ENCODE peak calls at places on chromosome 14, in eight cellular contexts. One of them, this sample, is unnamed. For H3K4me1, the result is how much of the 10 kb centered on the place peaks cover.

GRCh38 chr14:36524874-36525745 is 5.1 kb upstream of the NKX2-1 start:
- DNase-seq in left ventricle myocardium inferior: no peak
- DNase-seq in hepatocyte: peak
- DNase-seq in lung: peak
- DNase-seq in adrenal gland: no peak
- DNase-seq in astrocyte: no peak
- DNase-seq in CD4-positive, CD25-positive, alpha-beta regulatory T cell: no peak
- DNase-seq in neural progenitor cell: peak
- DNase-seq in this sample: no peak

GRCh38 chr14:68637106-68638021 is 155.5 kb downstream of the ZFP36L1 start:
- DNase-seq in left ventricle myocardium inferior: peak
- DNase-seq in hepatocyte: no peak
- DNase-seq in lung: no peak
- DNase-seq in adrenal gland: peak
- DNase-seq in astrocyte: peak
- DNase-seq in CD4-positive, CD25-positive, alpha-beta regulatory T cell: no peak
- DNase-seq in neural progenitor cell: no peak
- DNase-seq in this sample: peak

GRCh38 chr14:96626916-96627315 is 124.7 kb downstream of the PAPOLA start:
- DNase-seq in left ventricle myocardium inferior: no peak
- DNase-seq in hepatocyte: no peak
- DNase-seq in lung: no peak
- DNase-seq in adrenal gland: no peak
- DNase-seq in astrocyte: no peak
- DNase-seq in CD4-positive, CD25-positive, alpha-beta regulatory T cell: no peak
- DNase-seq in neural progenitor cell: no peak
- DNase-seq in this sample: no peak

GRCh38 chr14:22131749-22132476 is 457.1 kb downstream of the DAD1 start:
- DNase-seq in left ventricle myocardium inferior: no peak
- DNase-seq in hepatocyte: no peak
- DNase-seq in lung: no peak
- DNase-seq in adrenal gland: no peak
- DNase-seq in astrocyte: no peak
- DNase-seq in CD4-positive, CD25-positive, alpha-beta regulatory T cell: no peak
- DNase-seq in neural progenitor cell: peak
- DNase-seq in this sample: no peak

GRCh38 chr14:104437703-104438102 is 141.9 kb upstream of the C14orf180 start:
- DNase-seq in left ventricle myocardium inferior: no peak
- DNase-seq in hepatocyte: no peak
- DNase-seq in lung: peak
- DNase-seq in adrenal gland: no peak
- DNase-seq in astrocyte: no peak
- DNase-seq in CD4-positive, CD25-positive, alpha-beta regulatory T cell: no peak
- DNase-seq in neural progenitor cell: no peak
- DNase-seq in this sample: no peak

GRCh38 chr14:69281450-69282169 is 21.7 kb downstream of the GALNT16 start:
- DNase-seq in left ventricle myocardium inferior: peak
- DNase-seq in hepatocyte: no peak
- DNase-seq in lung: no peak
- DNase-seq in adrenal gland: no peak
- DNase-seq in astrocyte: no peak
- DNase-seq in CD4-positive, CD25-positive, alpha-beta regulatory T cell: no peak
- DNase-seq in neural progenitor cell: no peak
- DNase-seq in this sample: no peak

GRCh38 chr14:54589076-54589475 is 22.1 kb downstream of the SAMD4A start:
- DNase-seq in left ventricle myocardium inferior: no peak
- DNase-seq in hepatocyte: no peak
- DNase-seq in lung: no peak
- DNase-seq in adrenal gland: no peak
- DNase-seq in astrocyte: no peak
- DNase-seq in CD4-positive, CD25-positive, alpha-beta regulatory T cell: no peak
- DNase-seq in neural progenitor cell: no peak
- DNase-seq in this sample: no peak

GRCh38 chr14:20555845-20556244 is 5.0 kb downstream of the RNASE9 start:
- DNase-seq in left ventricle myocardium inferior: no peak
- DNase-seq in hepatocyte: no peak
- DNase-seq in lung: no peak
- DNase-seq in adrenal gland: no peak
- DNase-seq in astrocyte: no peak
- DNase-seq in CD4-positive, CD25-positive, alpha-beta regulatory T cell: no peak
- DNase-seq in neural progenitor cell: no peak
- DNase-seq in this sample: no peak

GRCh38 chr14:23068792-23069412 is 11.6 kb upstream of the CDH24 start:
- DNase-seq in left ventricle myocardium inferior: peak
- DNase-seq in hepatocyte: peak
- DNase-seq in lung: peak
- DNase-seq in adrenal gland: peak
- DNase-seq in astrocyte: peak
- DNase-seq in CD4-positive, CD25-positive, alpha-beta regulatory T cell: peak
- DNase-seq in neural progenitor cell: peak
- DNase-seq in this sample: peak

GRCh38 chr14:37864861-37865718 is 269.7 kb downstream of the TTC6 start:
- DNase-seq in left ventricle myocardium inferior: no peak
- DNase-seq in hepatocyte: peak
- DNase-seq in lung: no peak
- DNase-seq in adrenal gland: no peak
- DNase-seq in astrocyte: peak
- DNase-seq in CD4-positive, CD25-positive, alpha-beta regulatory T cell: no peak
- DNase-seq in neural progenitor cell: no peak
- DNase-seq in this sample: no peak

GRCh38 chr14:102824832-102825231 is 47.6 kb downstream of the TRAF3 start:
- DNase-seq in left ventricle myocardium inferior: peak
- DNase-seq in hepatocyte: peak
- DNase-seq in lung: no peak
- DNase-seq in adrenal gland: no peak
- DNase-seq in astrocyte: peak
- DNase-seq in CD4-positive, CD25-positive, alpha-beta regulatory T cell: no peak
- DNase-seq in neural progenitor cell: no peak
- DNase-seq in this sample: no peak

GRCh38 chr14:91367173-91368171 is 50.1 kb downstream of the CCDC88C start:
- DNase-seq in left ventricle myocardium inferior: no peak
- DNase-seq in hepatocyte: peak
- DNase-seq in lung: peak
- DNase-seq in adrenal gland: no peak
- DNase-seq in astrocyte: peak
- DNase-seq in CD4-positive, CD25-positive, alpha-beta regulatory T cell: peak
- DNase-seq in neural progenitor cell: no peak
- DNase-seq in this sample: no peak

GRCh38 chr14:51369814-51370213 is 129.8 kb downstream of the TMX1 start:
- DNase-seq in left ventricle myocardium inferior: no peak
- DNase-seq in hepatocyte: no peak
- DNase-seq in lung: no peak
- DNase-seq in adrenal gland: no peak
- DNase-seq in astrocyte: no peak
- DNase-seq in CD4-positive, CD25-positive, alpha-beta regulatory T cell: no peak
- DNase-seq in neural progenitor cell: no peak
- DNase-seq in this sample: no peak

GRCh38 chr14:68403191-68403781 is 389.6 kb downstream of the ZFP36L1 start:
- DNase-seq in left ventricle myocardium inferior: no peak
- DNase-seq in hepatocyte: no peak
- DNase-seq in lung: no peak
- DNase-seq in adrenal gland: no peak
- DNase-seq in astrocyte: peak
- DNase-seq in CD4-positive, CD25-positive, alpha-beta regulatory T cell: no peak
- DNase-seq in neural progenitor cell: no peak
- DNase-seq in this sample: no peak

GRCh38 chr14:35140718-35141581 is 18.6 kb downstream of the PRORP start:
- DNase-seq in left ventricle myocardium inferior: no peak
- DNase-seq in hepatocyte: no peak
- DNase-seq in lung: no peak
- DNase-seq in adrenal gland: no peak
- DNase-seq in astrocyte: no peak
- DNase-seq in CD4-positive, CD25-positive, alpha-beta regulatory T cell: no peak
- DNase-seq in neural progenitor cell: no peak
- DNase-seq in this sample: no peak

GRCh38 chr14:98798099-98798498 is 473.9 kb downstream of the BCL11B start:
- DNase-seq in left ventricle myocardium inferior: no peak
- DNase-seq in hepatocyte: peak
- DNase-seq in lung: no peak
- DNase-seq in adrenal gland: no peak
- DNase-seq in astrocyte: no peak
- DNase-seq in CD4-positive, CD25-positive, alpha-beta regulatory T cell: no peak
- DNase-seq in neural progenitor cell: no peak
- DNase-seq in this sample: no peak

GRCh38 chr14:57725399-57726077 is 140.4 kb downstream of the SLC35F4 start:
- DNase-seq in left ventricle myocardium inferior: no peak
- DNase-seq in hepatocyte: peak
- DNase-seq in lung: no peak
- DNase-seq in adrenal gland: no peak
- DNase-seq in astrocyte: peak
- DNase-seq in CD4-positive, CD25-positive, alpha-beta regulatory T cell: no peak
- DNase-seq in neural progenitor cell: no peak
- DNase-seq in this sample: no peak

GRCh38 chr14:104366931-104367810 is 212.4 kb upstream of the C14orf180 start:
- DNase-seq in left ventricle myocardium inferior: no peak
- DNase-seq in hepatocyte: no peak
- DNase-seq in lung: no peak
- DNase-seq in adrenal gland: no peak
- DNase-seq in astrocyte: no peak
- DNase-seq in CD4-positive, CD25-positive, alpha-beta regulatory T cell: no peak
- DNase-seq in neural progenitor cell: no peak
- DNase-seq in this sample: no peak

GRCh38 chr14:21768116-21768874 is 94.7 kb upstream of the OR4E1 start:
- DNase-seq in left ventricle myocardium inferior: no peak
- DNase-seq in hepatocyte: peak
- DNase-seq in lung: no peak
- DNase-seq in adrenal gland: no peak
- DNase-seq in astrocyte: no peak
- DNase-seq in CD4-positive, CD25-positive, alpha-beta regulatory T cell: peak
- DNase-seq in neural progenitor cell: peak
- DNase-seq in this sample: no peak

GRCh38 chr14:34749408-34749807 is 35.0 kb upstream of the CFL2 start:
- DNase-seq in left ventricle myocardium inferior: no peak
- DNase-seq in hepatocyte: no peak
- DNase-seq in lung: no peak
- DNase-seq in adrenal gland: no peak
- DNase-seq in astrocyte: no peak
- DNase-seq in CD4-positive, CD25-positive, alpha-beta regulatory T cell: no peak
- DNase-seq in neural progenitor cell: no peak
- DNase-seq in this sample: no peak

GRCh38 chr14:95180966-95181733 is 23.8 kb upstream of the DICER1 start:
- DNase-seq in left ventricle myocardium inferior: no peak
- DNase-seq in hepatocyte: no peak
- DNase-seq in lung: no peak
- DNase-seq in adrenal gland: no peak
- DNase-seq in astrocyte: no peak
- DNase-seq in CD4-positive, CD25-positive, alpha-beta regulatory T cell: no peak
- DNase-seq in neural progenitor cell: no peak
- DNase-seq in this sample: no peak

GRCh38 chr14:29240046-29240445 is 473.5 kb downstream of the FOXG1 start:
- DNase-seq in left ventricle myocardium inferior: no peak
- DNase-seq in hepatocyte: no peak
- DNase-seq in lung: no peak
- DNase-seq in adrenal gland: no peak
- DNase-seq in astrocyte: peak
- DNase-seq in CD4-positive, CD25-positive, alpha-beta regulatory T cell: no peak
- DNase-seq in neural progenitor cell: no peak
- DNase-seq in this sample: no peak

DNA sequence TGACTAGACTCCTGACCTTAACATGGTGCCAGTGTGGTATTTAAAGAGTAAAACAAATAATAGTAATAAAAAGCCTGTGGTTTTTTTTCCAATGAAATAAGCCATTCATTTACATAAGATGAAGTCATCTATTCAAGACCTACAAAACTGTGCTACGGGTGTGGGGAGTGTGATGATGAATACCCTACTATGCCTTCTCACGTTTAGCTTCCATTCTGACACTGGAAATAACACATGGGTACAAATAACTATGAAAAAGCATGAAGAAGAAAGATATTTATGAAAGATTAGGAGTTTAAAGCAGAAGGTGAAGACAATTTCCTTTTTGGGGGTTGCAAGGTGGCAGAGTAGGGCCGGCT is 32.0 kb downstream of the EFCAB11 start:
- DNase-seq in left ventricle myocardium inferior: no peak
- DNase-seq in hepatocyte: no peak
- DNase-seq in lung: no peak
- DNase-seq in adrenal gland: no peak
- DNase-seq in astrocyte: no peak
- DNase-seq in CD4-positive, CD25-positive, alpha-beta regulatory T cell: no peak
- DNase-seq in neural progenitor cell: no peak
- DNase-seq in this sample: no peak
- H3K4me3 ChIP-seq in left ventricle myocardium inferior: no peak
- H3K4me3 ChIP-seq in hepatocyte: no peak
- H3K4me3 ChIP-seq in lung: no peak
- H3K4me3 ChIP-seq in adrenal gland: no peak
- H3K4me3 ChIP-seq in astrocyte: no peak
- H3K4me3 ChIP-seq in CD4-positive, CD25-positive, alpha-beta regulatory T cell: no peak
- H3K4me3 ChIP-seq in neural progenitor cell: no peak
- H3K4me3 ChIP-seq in this sample: no peak

DNA sequence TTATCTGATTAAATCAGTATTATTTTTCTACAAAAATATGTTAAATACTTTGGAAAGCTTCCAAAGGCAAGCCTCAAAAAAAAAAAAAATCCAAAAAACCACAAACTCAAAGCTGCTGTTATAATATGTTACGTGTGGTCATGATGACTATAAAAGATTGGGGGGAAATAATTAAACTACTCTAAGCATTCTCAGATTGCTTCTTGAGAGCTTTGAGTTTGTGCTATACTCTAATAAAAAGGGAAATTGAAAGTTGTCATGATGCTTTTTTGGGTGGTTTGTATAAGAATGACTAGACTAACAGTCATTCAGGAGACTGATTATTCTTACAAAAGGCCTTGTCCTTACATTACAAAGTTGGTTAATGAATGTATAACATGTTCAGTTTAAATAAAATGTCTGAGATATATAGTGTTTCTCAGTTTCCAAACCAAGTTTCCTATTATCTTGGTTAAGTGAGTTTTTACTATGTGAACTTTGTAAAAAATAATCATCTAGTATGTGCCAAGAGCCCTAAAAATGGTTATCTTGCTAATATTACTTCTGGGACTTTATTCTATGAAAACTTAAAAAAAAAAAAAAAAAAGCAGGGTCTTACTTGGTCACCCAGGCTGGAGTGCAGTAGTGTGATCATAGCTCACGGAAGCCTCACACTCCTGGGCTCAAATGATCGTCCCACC is 459.8 kb upstream of the RGS6 start:
- DNase-seq in left ventricle myocardium inferior: no peak
- DNase-seq in hepatocyte: no peak
- DNase-seq in lung: no peak
- DNase-seq in adrenal gland: no peak
- DNase-seq in astrocyte: peak
- DNase-seq in CD4-positive, CD25-positive, alpha-beta regulatory T cell: no peak
- DNase-seq in neural progenitor cell: no peak
- DNase-seq in this sample: no peak
- H3K27ac ChIP-seq in left ventricle myocardium inferior: no peak
- H3K27ac ChIP-seq in hepatocyte: no peak
- H3K27ac ChIP-seq in lung: no peak
- H3K27ac ChIP-seq in adrenal gland: no peak
- H3K27ac ChIP-seq in astrocyte: no peak
- H3K27ac ChIP-seq in CD4-positive, CD25-positive, alpha-beta regulatory T cell: no peak
- H3K27ac ChIP-seq in neural progenitor cell: no peak
- H3K27ac ChIP-seq in this sample: no peak

GRCh38 chr14:105450123-105450505 is 24.5 kb upstream of the CRIP2 start:
- DNase-seq in left ventricle myocardium inferior: no peak
- DNase-seq in hepatocyte: no peak
- DNase-seq in lung: no peak
- DNase-seq in adrenal gland: no peak
- DNase-seq in astrocyte: no peak
- DNase-seq in CD4-positive, CD25-positive, alpha-beta regulatory T cell: no peak
- DNase-seq in neural progenitor cell: no peak
- DNase-seq in this sample: no peak
- H3K4me1 ChIP-seq in left ventricle myocardium inferior: under half
- H3K4me1 ChIP-seq in hepatocyte: under half
- H3K4me1 ChIP-seq in lung: under half
- H3K4me1 ChIP-seq in adrenal gland: under half
- H3K4me1 ChIP-seq in astrocyte: under half
- H3K4me1 ChIP-seq in CD4-positive, CD25-positive, alpha-beta regulatory T cell: under half
- H3K4me1 ChIP-seq in neural progenitor cell: under half
- H3K4me1 ChIP-seq in this sample: under half

GRCh38 chr14:24081739-24082204 is 10.4 kb downstream of the CPNE6 start:
- DNase-seq in left ventricle myocardium inferior: no peak
- DNase-seq in hepatocyte: no peak
- DNase-seq in lung: no peak
- DNase-seq in adrenal gland: no peak
- DNase-seq in astrocyte: no peak
- DNase-seq in CD4-positive, CD25-positive, alpha-beta regulatory T cell: no peak
- DNase-seq in neural progenitor cell: peak
- DNase-seq in this sample: no peak
- H3K4me3 ChIP-seq in left ventricle myocardium inferior: peak
- H3K4me3 ChIP-seq in hepatocyte: peak
- H3K4me3 ChIP-seq in lung: no peak
- H3K4me3 ChIP-seq in adrenal gland: no peak
- H3K4me3 ChIP-seq in astrocyte: no peak
- H3K4me3 ChIP-seq in CD4-positive, CD25-positive, alpha-beta regulatory T cell: no peak
- H3K4me3 ChIP-seq in neural progenitor cell: peak
- H3K4me3 ChIP-seq in this sample: peak